ENCODE peak calls at places on chromosomes 12 and 14, in five cellular contexts. B is CD8-positive, alpha-beta T cell; M is nephron progenitor cell; H is A172; J is GM20000. E is an unnamed sample.

GRCh38 chr14:60681271-60681670 is 32.0 kb upstream of the SIX1 start:
- DNase-seq in H (no peak), M (no peak), J (no peak), B (no peak), E (no peak)

GRCh38 chr12:48816148-48816854 is 2.0 kb upstream of the CACNB3 start:
- DNase-seq in J (no peak), H (no peak), B (no peak), M (no peak), E (no peak)

GRCh38 chr14:103281496-103282231 is 52.4 kb upstream of the EIF5 start:
- DNase-seq in B (no peak), H (peak; percentile 28), J (no peak), M (peak; percentile 62), E (peak; percentile 12)

GRCh38 chr12:119938049-119938667 is 50.9 kb upstream of the BICDL1 start:
- DNase-seq in B (peak; percentile 79), M (peak; percentile 78), H (peak; percentile 52), J (peak; percentile 74), E (no peak)

GRCh38 chr14:88323520-88324199 is 591 bp upstream of the KCNK10 start:
- DNase-seq in J (peak; percentile 87), B (no peak), H (no peak), M (peak; percentile 87), E (peak; percentile 49)

GRCh38 chr12:109530301-109530685 is 43.0 kb downstream of the MMAB start:
- DNase-seq in B (no peak), H (no peak), M (no peak), J (no peak), E (no peak)

GRCh38 chr12:109722022-109722752 is 8.6 kb downstream of the FAM222A start:
- DNase-seq in B (no peak), M (no peak), H (no peak), J (no peak), E (no peak)

GRCh38 chr12:713281-713875 is 39.0 kb upstream of the WNK1 start:
- DNase-seq in M (no peak), J (no peak), H (no peak), B (no peak), E (no peak)

GRCh38 chr12:76020281-76020680 is 11.3 kb downstream of the PHLDA1 start:
- DNase-seq in J (no peak), H (peak; percentile 87), M (no peak), B (peak; percentile 78), E (no peak)

GRCh38 chr12:121812320-121812871 is 8.6 kb downstream of the SETD1B start:
- DNase-seq in B (no peak), M (peak; percentile 84), H (peak; percentile 53), J (peak; percentile 80), E (peak; percentile 46)

GRCh38 chr12:31589582-31589895 is 1.4 kb downstream of the DENND5B start:
- DNase-seq in B (no peak), J (peak; percentile 71), M (peak; percentile 70), H (no peak), E (no peak)

GRCh38 chr12:74890237-74890599 is 319.4 kb downstream of the KCNC2 start:
- DNase-seq in H (peak; percentile 86), J (peak; percentile 23), M (no peak), B (no peak), E (peak; percentile 26)

GRCh38 chr12:2959508-2960431 is 573 bp downstream of the TEAD4 start:
- DNase-seq in J (peak; percentile 78), B (no peak), M (peak; percentile 71), H (peak; percentile 30), E (peak; percentile 58)

GRCh38 chr14:81767266-81767987 is 233.8 kb upstream of the SEL1L start:
- DNase-seq in J (no peak), M (no peak), B (no peak), H (peak; percentile 4), E (no peak)

GRCh38 chr14:31745741-31746140 is 184.5 kb downstream of the NUBPL start:
- DNase-seq in B (no peak), H (no peak), J (no peak), M (no peak), E (no peak)

GRCh38 chr12:93944196-93944595 is 204.2 kb upstream of the PLXNC1 start:
- DNase-seq in M (no peak), H (no peak), J (no peak), B (no peak), E (no peak)

GRCh38 chr14:103542545-103543088 is 13.6 kb downstream of the TRMT61A start:
- DNase-seq in H (peak; percentile 57), B (no peak), M (peak; percentile 57), J (no peak), E (peak; percentile 55)

GRCh38 chr12:130713581-130713991 is 2.5 kb downstream of the RIMBP2 start:
- DNase-seq in H (no peak), J (no peak), B (no peak), M (no peak), E (no peak)

GRCh38 chr14:51442513-51443175 is 202.6 kb downstream of the TMX1 start:
- DNase-seq in M (no peak), H (peak; percentile 85), J (no peak), B (no peak), E (no peak)

GRCh38 chr14:68741481-68741799 is 51.4 kb downstream of the ZFP36L1 start:
- DNase-seq in J (no peak), M (no peak), H (no peak), B (no peak), E (no peak)

GRCh38 chr12:93638095-93638494 is 39.1 kb upstream of the CRADD start:
- DNase-seq in H (no peak), J (no peak), B (no peak), M (no peak), E (no peak)

GRCh38 chr12:8913702-8914032 is 642 bp upstream of the PHC1 start:
- DNase-seq in B (no peak), H (peak; percentile 11), J (peak; percentile 18), M (no peak), E (no peak)

GRCh38 chr12:30694971-30695326 is 720 bp downstream of the IPO8 start:
- DNase-seq in H (peak; percentile 30), M (peak; percentile 44), B (no peak), J (peak; percentile 20), E (peak; percentile 3)

GRCh38 chr14:55220230-55220629 is 28.8 kb upstream of the DLGAP5 start:
- DNase-seq in M (no peak), B (no peak), H (peak; percentile 11), J (no peak), E (no peak)

E was measured in NCI-H510A.